ENCODE peak calls at places on chromosome X, in four cellular contexts. One of them, this sample, is unnamed.

GRCh38 chrX:34655496-34656258 is 1.4 kb downstream of the TMEM47 start:
- DNase-seq in occipital lobe: no peak
- DNase-seq in activated naive CD8-positive, alpha-beta T cell treated with anti-CD3 and anti-CD28 coated beads, Interleukin-2, amount 50 U/mL, for 24 hours: no peak
- DNase-seq in anterior cingulate cortex: no peak
- DNase-seq in this sample: no peak

GRCh38 chrX:15202458-15203177 is 67.3 kb downstream of the ASB9 start:
- DNase-seq in occipital lobe: no peak
- DNase-seq in activated naive CD8-positive, alpha-beta T cell treated with anti-CD3 and anti-CD28 coated beads, Interleukin-2, amount 50 U/mL, for 24 hours: no peak
- DNase-seq in anterior cingulate cortex: no peak
- DNase-seq in this sample: peak

GRCh38 chrX:1582686-1583437 is 8.5 kb upstream of the AKAP17A start:
- DNase-seq in occipital lobe: no peak
- DNase-seq in activated naive CD8-positive, alpha-beta T cell treated with anti-CD3 and anti-CD28 coated beads, Interleukin-2, amount 50 U/mL, for 24 hours: peak
- DNase-seq in anterior cingulate cortex: no peak
- DNase-seq in this sample: peak

GRCh38 chrX:129963729-129964128 is 18.7 kb upstream of the BCORL1 start:
- DNase-seq in occipital lobe: no peak
- DNase-seq in activated naive CD8-positive, alpha-beta T cell treated with anti-CD3 and anti-CD28 coated beads, Interleukin-2, amount 50 U/mL, for 24 hours: no peak
- DNase-seq in anterior cingulate cortex: no peak
- DNase-seq in this sample: no peak

GRCh38 chrX:74788545-74789086 is 136.6 kb downstream of the NEXMIF start:
- DNase-seq in occipital lobe: no peak
- DNase-seq in activated naive CD8-positive, alpha-beta T cell treated with anti-CD3 and anti-CD28 coated beads, Interleukin-2, amount 50 U/mL, for 24 hours: no peak
- DNase-seq in anterior cingulate cortex: no peak
- DNase-seq in this sample: no peak

GRCh38 chrX:150429577-150429976 is 66.5 kb downstream of the MAMLD1 start:
- DNase-seq in occipital lobe: no peak
- DNase-seq in activated naive CD8-positive, alpha-beta T cell treated with anti-CD3 and anti-CD28 coated beads, Interleukin-2, amount 50 U/mL, for 24 hours: no peak
- DNase-seq in anterior cingulate cortex: no peak
- DNase-seq in this sample: no peak

GRCh38 chrX:153631931-153632611 is 14.9 kb upstream of the DUSP9 start:
- DNase-seq in occipital lobe: no peak
- DNase-seq in activated naive CD8-positive, alpha-beta T cell treated with anti-CD3 and anti-CD28 coated beads, Interleukin-2, amount 50 U/mL, for 24 hours: no peak
- DNase-seq in anterior cingulate cortex: no peak
- DNase-seq in this sample: no peak

GRCh38 chrX:114087543-114087942 is 496.3 kb upstream of the HTR2C start:
- DNase-seq in occipital lobe: no peak
- DNase-seq in activated naive CD8-positive, alpha-beta T cell treated with anti-CD3 and anti-CD28 coated beads, Interleukin-2, amount 50 U/mL, for 24 hours: no peak
- DNase-seq in anterior cingulate cortex: no peak
- DNase-seq in this sample: no peak

GRCh38 chrX:45747905-45748304 is 547.2 kb upstream of the DIPK2B start:
- DNase-seq in occipital lobe: no peak
- DNase-seq in activated naive CD8-positive, alpha-beta T cell treated with anti-CD3 and anti-CD28 coated beads, Interleukin-2, amount 50 U/mL, for 24 hours: no peak
- DNase-seq in anterior cingulate cortex: no peak
- DNase-seq in this sample: no peak

GRCh38 chrX:79477691-79478090 is 110.6 kb upstream of the ITM2A start:
- DNase-seq in occipital lobe: no peak
- DNase-seq in activated naive CD8-positive, alpha-beta T cell treated with anti-CD3 and anti-CD28 coated beads, Interleukin-2, amount 50 U/mL, for 24 hours: no peak
- DNase-seq in anterior cingulate cortex: no peak
- DNase-seq in this sample: no peak

GRCh38 chrX:13794417-13794816 is 22.5 kb downstream of the GPM6B start:
- DNase-seq in occipital lobe: no peak
- DNase-seq in activated naive CD8-positive, alpha-beta T cell treated with anti-CD3 and anti-CD28 coated beads, Interleukin-2, amount 50 U/mL, for 24 hours: no peak
- DNase-seq in anterior cingulate cortex: no peak
- DNase-seq in this sample: no peak

GRCh38 chrX:24676403-24677024 is 17.2 kb upstream of the POLA1 start:
- DNase-seq in occipital lobe: no peak
- DNase-seq in activated naive CD8-positive, alpha-beta T cell treated with anti-CD3 and anti-CD28 coated beads, Interleukin-2, amount 50 U/mL, for 24 hours: no peak
- DNase-seq in anterior cingulate cortex: no peak
- DNase-seq in this sample: no peak

GRCh38 chrX:30887721-30888120 is 1.3 kb downstream of the TAB3 start:
- DNase-seq in occipital lobe: no peak
- DNase-seq in activated naive CD8-positive, alpha-beta T cell treated with anti-CD3 and anti-CD28 coated beads, Interleukin-2, amount 50 U/mL, for 24 hours: peak
- DNase-seq in anterior cingulate cortex: no peak
- DNase-seq in this sample: no peak

GRCh38 chrX:133583825-133584224 is 168.5 kb upstream of the GPC4 start:
- DNase-seq in occipital lobe: peak
- DNase-seq in activated naive CD8-positive, alpha-beta T cell treated with anti-CD3 and anti-CD28 coated beads, Interleukin-2, amount 50 U/mL, for 24 hours: no peak
- DNase-seq in anterior cingulate cortex: peak
- DNase-seq in this sample: no peak

GRCh38 chrX:53831662-53832635 is 145.4 kb upstream of the HUWE1 start:
- DNase-seq in occipital lobe: no peak
- DNase-seq in activated naive CD8-positive, alpha-beta T cell treated with anti-CD3 and anti-CD28 coated beads, Interleukin-2, amount 50 U/mL, for 24 hours: peak
- DNase-seq in anterior cingulate cortex: no peak
- DNase-seq in this sample: peak

This sample was measured in MG63.